ENCODE peak calls at places on chromosomes 12 and 14, in five cellular contexts. J is NT2/D1, Z is H1, F is GM12878, G is HepG2. H is an unnamed sample.
A peak's percentile ranks its signal among the peaks of the same experiment; 100 is the strongest.

GRCh38 chr14:33765251-33765650 is 185.6 kb downstream of the EGLN3 start:
- DNase-seq in J (peak; percentile 30), Z (peak; percentile 70), F (no peak), G (no peak), H (peak; percentile 62)

GRCh38 chr14:100989924-100990323 is 86.4 kb upstream of the RTL1 start:
- DNase-seq in J (no peak), Z (no peak), F (no peak), G (no peak), H (no peak)

GRCh38 chr12:40103043-40103442 is 2.8 kb downstream of the SLC2A13 start:
- DNase-seq in J (no peak), Z (no peak), F (no peak), G (no peak), H (no peak)

GRCh38 chr12:46389130-46389616 is 16.6 kb upstream of the SLC38A2 start:
- DNase-seq in J (no peak), Z (no peak), F (no peak), G (no peak), H (no peak)

GRCh38 chr14:38129705-38130104 is 78.0 kb upstream of the SSTR1 start:
- DNase-seq in J (no peak), Z (no peak), F (no peak), G (no peak), H (no peak)

GRCh38 chr12:12714276-12715001 is 2.7 kb upstream of the CDKN1B start:
- DNase-seq in J (no peak), Z (no peak), F (no peak), G (no peak), H (no peak)

GRCh38 chr12:80178846-80179245 is 79.5 kb downstream of the OTOGL start:
- DNase-seq in J (no peak), Z (no peak), F (peak; percentile 30), G (no peak), H (no peak)

GRCh38 chr14:64229489-64229888 is 64.7 kb downstream of the ESR2 start:
- DNase-seq in J (no peak), Z (no peak), F (no peak), G (no peak), H (no peak)

GRCh38 chr14:65403231-65403630 is 9.3 kb upstream of the FUT8 start:
- DNase-seq in J (no peak), Z (no peak), F (no peak), G (no peak), H (no peak)

GRCh38 chr14:61476737-61477410 is 155.5 kb downstream of the PRKCH start:
- DNase-seq in J (no peak), Z (no peak), F (no peak), G (no peak), H (no peak)

DNA sequence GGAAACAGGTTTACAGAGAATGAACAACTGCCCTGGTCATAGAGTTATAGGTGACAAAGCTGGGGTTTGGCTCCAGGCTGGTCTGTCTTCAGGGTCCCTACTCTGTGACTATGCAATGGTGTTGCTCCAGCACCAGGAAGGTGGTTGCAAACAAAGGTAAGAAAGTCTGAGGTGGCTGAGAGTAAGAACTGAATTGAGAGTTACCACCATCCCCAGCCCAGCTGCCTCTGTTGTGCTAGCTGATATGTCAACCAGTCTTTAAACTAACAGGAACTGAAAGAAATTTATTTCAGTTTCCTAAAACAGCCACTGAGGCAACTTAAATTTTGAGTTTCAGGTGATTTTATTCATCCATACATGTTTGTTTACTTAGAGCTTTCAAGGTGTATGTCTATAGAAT is 111.0 kb upstream of the LRIG3 start:
- DNase-seq in J (no peak), Z (no peak), F (no peak), G (no peak), H (no peak)
- TF ChIP-seq SUZ12 in J (no peak), Z (no peak), F (no peak), G (no peak), H (no peak)

DNA sequence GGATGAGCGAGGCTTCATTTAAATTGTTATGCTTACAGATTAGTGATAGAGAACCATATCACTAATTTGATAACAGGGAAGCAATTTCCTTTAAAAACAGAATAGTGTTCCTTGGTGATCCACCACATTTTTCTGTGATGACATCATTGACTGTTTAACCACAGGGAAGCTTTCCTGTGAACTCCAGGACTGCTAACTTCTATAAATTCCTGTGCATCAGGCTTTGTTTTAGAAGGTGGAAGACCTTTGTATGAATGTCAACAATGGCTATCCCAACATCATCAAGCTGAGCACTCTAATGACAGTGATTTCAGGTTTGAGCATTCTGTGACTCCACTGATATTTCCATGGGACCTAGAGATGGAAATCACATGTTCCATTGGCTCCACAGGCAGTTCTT is 177.1 kb downstream of the RMST start:
- DNase-seq in J (peak; percentile 32), Z (no peak), F (no peak), G (peak; percentile 7), H (no peak)
- TF ChIP-seq SUZ12 in J (no peak), Z (no peak), F (no peak), G (no peak), H (no peak)

GRCh38 chr12:20950248-20950647 is 139.7 kb downstream of the SLCO1B3 start:
- DNase-seq in J (peak; percentile 57), Z (no peak), F (peak; percentile 4), G (peak; percentile 6), H (peak; percentile 20)

GRCh38 chr12:20946732-20947131 is 136.2 kb downstream of the SLCO1B3 start:
- DNase-seq in J (peak; percentile 71), Z (peak; percentile 61), F (no peak), G (peak; percentile 1), H (peak; percentile 8)
- TF ChIP-seq SUZ12 in J (no peak), Z (no peak), F (no peak), G (no peak), H (no peak)

GRCh38 chr14:52296378-52296777 is 17.7 kb upstream of the PTGER2 start:
- DNase-seq in J (no peak), Z (no peak), F (no peak), G (no peak), H (no peak)

GRCh38 chr14:52299692-52300278 is 14.3 kb upstream of the PTGER2 start:
- DNase-seq in J (no peak), Z (no peak), F (no peak), G (peak; percentile 59), H (peak; percentile 43)

GRCh38 chr14:52304248-52304904 is 9.7 kb upstream of the PTGER2 start:
- DNase-seq in J (no peak), Z (no peak), F (no peak), G (no peak), H (no peak)

DNA sequence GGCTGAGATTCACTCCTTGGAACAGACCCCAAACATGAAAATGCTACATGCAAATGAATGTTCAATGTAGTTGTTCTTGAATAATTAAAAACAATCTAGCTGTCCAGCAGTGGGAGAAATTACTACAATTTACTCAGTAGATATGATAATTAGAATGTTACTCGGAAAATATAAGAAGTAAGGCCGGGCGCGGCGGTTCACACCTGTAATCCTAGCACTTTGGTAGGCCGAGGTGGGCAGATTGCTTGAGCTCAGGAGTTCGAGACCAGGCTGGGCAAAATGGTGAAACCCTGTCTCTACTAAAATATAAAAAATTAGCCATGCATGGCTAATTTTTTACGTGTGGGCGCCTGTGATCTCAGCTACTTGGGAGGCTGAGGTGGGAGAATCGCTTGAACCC is 15.3 kb upstream of the PTGER2 start:
- DNase-seq in J (no peak), Z (no peak), F (no peak), G (no peak), H (no peak)
- TF ChIP-seq SUZ12 in J (no peak), Z (no peak), F (no peak), G (no peak), H (no peak)

GRCh38 chr12:24839268-24839791 is 109.6 kb downstream of the BCAT1 start:
- DNase-seq in J (no peak), Z (no peak), F (peak; percentile 99), G (no peak), H (no peak)
- TF ChIP-seq SUZ12 in J (no peak), Z (no peak), F (no peak), G (no peak), H (no peak)

DNA sequence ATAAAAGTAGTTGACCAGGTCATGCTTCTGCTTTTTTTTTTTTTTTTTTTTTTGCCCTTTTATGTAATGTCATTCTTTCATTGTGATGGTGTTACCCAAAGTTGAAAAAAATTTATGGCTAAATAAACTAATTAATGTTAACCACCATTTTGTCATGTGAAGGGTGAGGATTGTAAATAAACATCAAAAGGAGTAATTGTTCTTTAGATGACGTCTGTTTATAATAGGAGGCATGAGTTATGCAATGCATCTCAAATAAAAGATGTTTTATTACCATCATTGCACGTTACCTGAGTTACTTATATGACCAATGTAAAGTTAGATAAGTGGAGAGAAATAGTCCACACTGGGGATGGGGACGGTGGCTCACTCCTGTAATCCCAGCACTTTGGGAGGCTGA is 349.9 kb upstream of the PDE3A start:
- DNase-seq in J (no peak), Z (no peak), F (no peak), G (no peak), H (no peak)
- TF ChIP-seq SUZ12 in J (no peak), Z (no peak), F (no peak), G (no peak), H (no peak)

GRCh38 chr14:52275372-52275771 is 7.9 kb downstream of the PTGDR start:
- DNase-seq in J (no peak), Z (no peak), F (no peak), G (no peak), H (no peak)

GRCh38 chr14:52269100-52269499 is 1.6 kb downstream of the PTGDR start:
- DNase-seq in J (no peak), Z (no peak), F (no peak), G (no peak), H (no peak)

GRCh38 chr14:52271538-52271937 is 4.0 kb downstream of the PTGDR start:
- DNase-seq in J (no peak), Z (no peak), F (no peak), G (no peak), H (no peak)

GRCh38 chr14:52268191-52269061 is 928 bp downstream of the PTGDR start:
- DNase-seq in J (no peak), Z (peak; percentile 77), F (no peak), G (no peak), H (no peak)

DNA sequence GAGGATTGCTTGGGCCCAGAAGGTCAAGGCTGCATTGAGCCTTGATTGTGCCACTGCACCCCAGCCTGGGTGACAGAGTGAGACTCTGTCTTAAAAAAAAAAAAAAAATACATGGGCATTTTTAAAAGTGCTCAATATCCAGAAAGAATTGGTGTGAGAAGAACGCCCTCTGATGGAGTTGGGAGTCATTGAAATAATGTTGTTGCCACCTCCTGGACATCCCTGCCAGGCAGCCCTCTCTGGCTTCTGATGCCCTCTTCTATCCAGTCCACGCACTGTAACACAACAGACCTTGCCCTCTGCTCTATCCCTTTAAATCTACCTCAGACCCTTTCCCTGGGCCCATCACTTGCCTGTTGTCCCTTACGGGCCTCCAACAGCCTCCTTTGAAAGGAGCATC is 4.9 kb downstream of the PTGDR start:
- DNase-seq in J (no peak), Z (peak; percentile 50), F (no peak), G (no peak), H (peak; percentile 46)
- TF ChIP-seq SUZ12 in J (no peak), Z (no peak), F (no peak), G (no peak), H (no peak)